ENCODE peak calls at places on chromosomes 13 and 19, in eight cellular contexts. One of them, this sample, is unnamed.

GRCh38 chr13:110815471-110816204 is 99.2 kb downstream of the ANKRD10 start:
- DNase-seq in HCT116: no peak
- DNase-seq in GM12892: no peak
- DNase-seq in HepG2: no peak
- DNase-seq in endothelial cell of umbilical vein: no peak
- DNase-seq in sigmoid colon: no peak
- DNase-seq in Panc1: no peak
- DNase-seq in K562: no peak
- DNase-seq in this sample: no peak

GRCh38 chr13:60162096-60162495 is 1.6 kb downstream of the DIAPH3 start:
- DNase-seq in endothelial cell of umbilical vein: peak; percentile 44
- DNase-seq in GM12892: no peak
- DNase-seq in HCT116: no peak
- DNase-seq in HepG2: no peak
- DNase-seq in K562: no peak
- DNase-seq in Panc1: no peak
- DNase-seq in sigmoid colon: no peak
- DNase-seq in this sample: no peak

GRCh38 chr13:23579072-23579885 is 9.1 kb downstream of the TNFRSF19 start:
- DNase-seq in HCT116: peak; percentile 54
- DNase-seq in endothelial cell of umbilical vein: peak; percentile 81
- DNase-seq in GM12892: peak; percentile 72
- DNase-seq in HepG2: peak; percentile 79
- DNase-seq in Panc1: no peak
- DNase-seq in K562: peak; percentile 79
- DNase-seq in sigmoid colon: peak; percentile 94
- DNase-seq in this sample: peak; percentile 91

GRCh38 chr13:31927219-31927653 is 104.3 kb upstream of the FRY start:
- DNase-seq in Panc1: no peak
- DNase-seq in sigmoid colon: no peak
- DNase-seq in HCT116: no peak
- DNase-seq in HepG2: peak; percentile 19
- DNase-seq in endothelial cell of umbilical vein: no peak
- DNase-seq in K562: no peak
- DNase-seq in GM12892: no peak
- DNase-seq in this sample: no peak

GRCh38 chr19:12939292-12939606 is 840 bp downstream of the CALR start:
- DNase-seq in sigmoid colon: peak; percentile 78
- DNase-seq in HCT116: no peak
- DNase-seq in endothelial cell of umbilical vein: no peak
- DNase-seq in HepG2: no peak
- DNase-seq in Panc1: no peak
- DNase-seq in K562: no peak
- DNase-seq in GM12892: no peak
- DNase-seq in this sample: no peak

GRCh38 chr19:42555801-42556200 is 27.5 kb upstream of the CEACAM1 start:
- DNase-seq in Panc1: no peak
- DNase-seq in HepG2: no peak
- DNase-seq in sigmoid colon: no peak
- DNase-seq in K562: no peak
- DNase-seq in endothelial cell of umbilical vein: no peak
- DNase-seq in GM12892: no peak
- DNase-seq in HCT116: no peak
- DNase-seq in this sample: no peak

GRCh38 chr13:79401259-79402071 is 4.6 kb downstream of the RBM26 start:
- DNase-seq in GM12892: no peak
- DNase-seq in endothelial cell of umbilical vein: peak; percentile 8
- DNase-seq in HCT116: no peak
- DNase-seq in Panc1: no peak
- DNase-seq in K562: peak; percentile 18
- DNase-seq in sigmoid colon: no peak
- DNase-seq in HepG2: no peak
- DNase-seq in this sample: no peak

GRCh38 chr19:14556662-14557188 is 15.1 kb downstream of the NDUFB7 start:
- DNase-seq in HepG2: peak; percentile 61
- DNase-seq in K562: peak; percentile 88
- DNase-seq in endothelial cell of umbilical vein: peak; percentile 79
- DNase-seq in sigmoid colon: peak; percentile 76
- DNase-seq in HCT116: peak; percentile 67
- DNase-seq in Panc1: no peak
- DNase-seq in GM12892: peak; percentile 95
- DNase-seq in this sample: peak; percentile 59

GRCh38 chr19:3985643-3986259 is 488 bp upstream of the EEF2 start:
- DNase-seq in K562: no peak
- DNase-seq in HepG2: no peak
- DNase-seq in sigmoid colon: no peak
- DNase-seq in GM12892: no peak
- DNase-seq in Panc1: no peak
- DNase-seq in HCT116: no peak
- DNase-seq in endothelial cell of umbilical vein: no peak
- DNase-seq in this sample: peak; percentile 16

GRCh38 chr13:76848596-76848995 is 37.6 kb downstream of the KCTD12 start:
- DNase-seq in endothelial cell of umbilical vein: no peak
- DNase-seq in HepG2: no peak
- DNase-seq in Panc1: no peak
- DNase-seq in sigmoid colon: peak; percentile 71
- DNase-seq in GM12892: no peak
- DNase-seq in HCT116: no peak
- DNase-seq in K562: no peak
- DNase-seq in this sample: no peak

GRCh38 chr13:110125157-110125556 is 181.8 kb downstream of the COL4A1 start:
- DNase-seq in GM12892: no peak
- DNase-seq in sigmoid colon: no peak
- DNase-seq in HepG2: no peak
- DNase-seq in endothelial cell of umbilical vein: no peak
- DNase-seq in Panc1: no peak
- DNase-seq in K562: no peak
- DNase-seq in HCT116: no peak
- DNase-seq in this sample: no peak

GRCh38 chr13:43784491-43784890 is 2.3 kb downstream of the ENOX1 start:
- DNase-seq in HepG2: no peak
- DNase-seq in HCT116: no peak
- DNase-seq in Panc1: no peak
- DNase-seq in sigmoid colon: no peak
- DNase-seq in endothelial cell of umbilical vein: no peak
- DNase-seq in GM12892: no peak
- DNase-seq in K562: no peak
- DNase-seq in this sample: no peak

GRCh38 chr13:46181799-46182490 is at the start of gene LCP1:
- DNase-seq in sigmoid colon: no peak
- DNase-seq in HepG2: no peak
- DNase-seq in Panc1: no peak
- DNase-seq in HCT116: no peak
- DNase-seq in endothelial cell of umbilical vein: no peak
- DNase-seq in GM12892: no peak
- DNase-seq in K562: peak; percentile 79
- DNase-seq in this sample: peak; percentile 39

GRCh38 chr13:32791545-32792172 is 205.4 kb downstream of the PDS5B start:
- DNase-seq in Panc1: no peak
- DNase-seq in sigmoid colon: no peak
- DNase-seq in HepG2: peak; percentile 30
- DNase-seq in K562: no peak
- DNase-seq in GM12892: peak; percentile 13
- DNase-seq in HCT116: no peak
- DNase-seq in endothelial cell of umbilical vein: no peak
- DNase-seq in this sample: no peak

GRCh38 chr13:42681394-42681793 is 100.0 kb upstream of the FAM216B start:
- DNase-seq in endothelial cell of umbilical vein: no peak
- DNase-seq in sigmoid colon: no peak
- DNase-seq in HepG2: no peak
- DNase-seq in HCT116: no peak
- DNase-seq in GM12892: no peak
- DNase-seq in K562: no peak
- DNase-seq in Panc1: no peak
- DNase-seq in this sample: no peak

GRCh38 chr13:42685762-42686560 is 95.4 kb upstream of the FAM216B start:
- DNase-seq in HepG2: no peak
- DNase-seq in endothelial cell of umbilical vein: no peak
- DNase-seq in K562: no peak
- DNase-seq in sigmoid colon: no peak
- DNase-seq in GM12892: no peak
- DNase-seq in HCT116: no peak
- DNase-seq in Panc1: no peak
- DNase-seq in this sample: no peak

GRCh38 chr13:42680748-42681147 is 100.6 kb upstream of the FAM216B start:
- DNase-seq in GM12892: no peak
- DNase-seq in K562: no peak
- DNase-seq in Panc1: no peak
- DNase-seq in sigmoid colon: no peak
- DNase-seq in endothelial cell of umbilical vein: no peak
- DNase-seq in HepG2: no peak
- DNase-seq in HCT116: no peak
- DNase-seq in this sample: no peak

GRCh38 chr13:42684226-42684625 is 97.2 kb upstream of the FAM216B start:
- DNase-seq in endothelial cell of umbilical vein: no peak
- DNase-seq in sigmoid colon: no peak
- DNase-seq in HepG2: no peak
- DNase-seq in K562: no peak
- DNase-seq in Panc1: no peak
- DNase-seq in GM12892: no peak
- DNase-seq in HCT116: no peak
- DNase-seq in this sample: no peak
- TF ChIP-seq POLR2AphosphoS5 in endothelial cell of umbilical vein: no peak
- TF ChIP-seq POLR2AphosphoS5 in sigmoid colon: no peak
- TF ChIP-seq POLR2AphosphoS5 in HepG2: no peak
- TF ChIP-seq POLR2AphosphoS5 in K562: no peak
- TF ChIP-seq POLR2AphosphoS5 in Panc1: no peak
- TF ChIP-seq POLR2AphosphoS5 in GM12892: no peak
- TF ChIP-seq POLR2AphosphoS5 in HCT116: no peak
- TF ChIP-seq POLR2AphosphoS5 in this sample: no peak

GRCh38 chr19:29248332-29248844 is 35.4 kb upstream of the UQCRFS1 start:
- DNase-seq in endothelial cell of umbilical vein: no peak
- DNase-seq in Panc1: no peak
- DNase-seq in sigmoid colon: no peak
- DNase-seq in K562: no peak
- DNase-seq in HCT116: no peak
- DNase-seq in HepG2: no peak
- DNase-seq in GM12892: no peak
- DNase-seq in this sample: no peak

GRCh38 chr19:29241324-29241723 is 28.4 kb upstream of the UQCRFS1 start:
- DNase-seq in Panc1: no peak
- DNase-seq in K562: no peak
- DNase-seq in HCT116: no peak
- DNase-seq in endothelial cell of umbilical vein: no peak
- DNase-seq in sigmoid colon: no peak
- DNase-seq in GM12892: no peak
- DNase-seq in HepG2: no peak
- DNase-seq in this sample: no peak

GRCh38 chr19:29247912-29248311 is 35.0 kb upstream of the UQCRFS1 start:
- DNase-seq in sigmoid colon: no peak
- DNase-seq in Panc1: no peak
- DNase-seq in HepG2: no peak
- DNase-seq in K562: no peak
- DNase-seq in GM12892: no peak
- DNase-seq in HCT116: no peak
- DNase-seq in endothelial cell of umbilical vein: no peak
- DNase-seq in this sample: no peak

GRCh38 chr19:29247051-29247450 is 34.1 kb upstream of the UQCRFS1 start:
- DNase-seq in HepG2: no peak
- DNase-seq in Panc1: no peak
- DNase-seq in endothelial cell of umbilical vein: no peak
- DNase-seq in GM12892: no peak
- DNase-seq in HCT116: no peak
- DNase-seq in sigmoid colon: no peak
- DNase-seq in K562: no peak
- DNase-seq in this sample: no peak

GRCh38 chr19:29245221-29245620 is 32.3 kb upstream of the UQCRFS1 start:
- DNase-seq in HepG2: no peak
- DNase-seq in K562: no peak
- DNase-seq in Panc1: no peak
- DNase-seq in HCT116: no peak
- DNase-seq in GM12892: no peak
- DNase-seq in sigmoid colon: no peak
- DNase-seq in endothelial cell of umbilical vein: no peak
- DNase-seq in this sample: no peak
- TF ChIP-seq POLR2AphosphoS5 in HepG2: no peak
- TF ChIP-seq POLR2AphosphoS5 in K562: no peak
- TF ChIP-seq POLR2AphosphoS5 in Panc1: no peak
- TF ChIP-seq POLR2AphosphoS5 in HCT116: no peak
- TF ChIP-seq POLR2AphosphoS5 in GM12892: no peak
- TF ChIP-seq POLR2AphosphoS5 in sigmoid colon: no peak
- TF ChIP-seq POLR2AphosphoS5 in endothelial cell of umbilical vein: no peak
- TF ChIP-seq POLR2AphosphoS5 in this sample: no peak

DNA sequence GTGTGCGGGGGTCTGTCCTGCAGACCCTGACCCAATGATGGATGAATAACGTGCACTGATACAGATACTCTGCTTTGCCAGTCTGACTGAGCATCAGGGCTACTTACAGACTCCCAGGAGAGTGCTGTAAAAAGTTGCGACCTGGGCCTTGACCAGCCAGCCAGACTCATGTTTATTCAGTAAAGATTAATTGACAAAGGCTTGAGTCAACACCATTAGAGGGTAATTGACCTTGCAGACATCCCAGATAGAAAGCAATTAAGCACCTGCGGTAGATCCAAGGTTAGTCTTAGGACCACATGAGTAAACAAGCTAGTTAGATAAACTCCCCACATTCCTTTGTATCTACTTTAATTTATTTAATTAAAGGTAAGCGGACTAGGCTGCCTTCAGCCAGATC is 10.4 kb downstream of the NUDT19 start:
- DNase-seq in HepG2: peak; percentile 62
- DNase-seq in Panc1: no peak
- DNase-seq in endothelial cell of umbilical vein: no peak
- DNase-seq in HCT116: no peak
- DNase-seq in sigmoid colon: no peak
- DNase-seq in K562: no peak
- DNase-seq in GM12892: no peak
- DNase-seq in this sample: no peak
- TF ChIP-seq POLR2AphosphoS5 in HepG2: no peak
- TF ChIP-seq POLR2AphosphoS5 in Panc1: no peak
- TF ChIP-seq POLR2AphosphoS5 in endothelial cell of umbilical vein: no peak
- TF ChIP-seq POLR2AphosphoS5 in HCT116: no peak
- TF ChIP-seq POLR2AphosphoS5 in sigmoid colon: no peak
- TF ChIP-seq POLR2AphosphoS5 in K562: no peak
- TF ChIP-seq POLR2AphosphoS5 in GM12892: no peak
- TF ChIP-seq POLR2AphosphoS5 in this sample: no peak

DNA sequence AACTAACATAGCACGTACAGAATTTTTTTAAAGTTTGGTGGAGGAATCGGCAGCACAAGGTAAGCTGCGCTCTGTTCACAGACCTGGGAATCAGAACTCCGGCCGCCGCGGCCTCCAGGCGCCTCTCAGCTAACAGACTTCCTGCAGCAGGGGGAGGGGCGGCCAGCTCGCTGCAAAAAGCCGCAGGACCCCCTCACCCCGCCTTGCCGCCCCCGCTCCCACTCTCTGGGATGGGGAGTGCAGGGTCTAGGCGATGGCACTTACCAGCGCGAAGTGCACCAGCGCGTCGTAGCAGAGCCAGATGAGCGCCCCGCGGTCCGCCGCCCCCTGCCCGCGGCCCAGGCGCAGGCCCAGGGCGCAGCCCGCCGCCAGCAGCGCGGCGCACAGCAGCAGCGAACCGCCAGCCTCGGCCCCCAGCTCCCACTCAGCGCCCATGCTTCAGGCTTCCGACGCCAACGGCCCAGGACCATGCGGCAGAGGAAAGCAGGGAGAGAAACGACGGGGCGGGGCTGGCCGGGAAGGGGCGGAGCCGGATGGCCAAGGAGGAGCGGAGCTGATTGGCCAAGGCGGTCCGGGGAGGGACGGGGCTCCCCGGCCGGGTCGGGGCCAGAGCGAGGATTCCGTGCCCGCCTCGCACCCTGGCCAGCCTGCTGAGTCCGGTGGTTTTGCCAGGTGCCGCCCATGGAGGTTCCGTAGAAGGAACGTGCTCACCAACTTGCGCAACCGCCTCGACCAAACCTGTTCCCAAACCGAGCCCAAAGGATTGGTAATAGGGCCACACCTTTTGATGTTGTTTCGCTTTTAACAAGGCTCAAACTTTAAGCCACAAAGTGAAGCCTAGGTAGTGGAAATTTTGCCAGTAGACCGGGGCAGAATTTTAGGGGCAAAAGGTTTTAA is at the start of gene EBPL:
- DNase-seq in K562: peak; percentile 92
- DNase-seq in GM12892: peak; percentile 93
- DNase-seq in HepG2: peak; percentile 86
- DNase-seq in HCT116: peak; percentile 78
- DNase-seq in endothelial cell of umbilical vein: peak; percentile 92
- DNase-seq in sigmoid colon: peak; percentile 96
- DNase-seq in Panc1: no peak
- DNase-seq in this sample: peak; percentile 90
- TF ChIP-seq POLR2AphosphoS5 in K562: peak; percentile 43
- TF ChIP-seq POLR2AphosphoS5 in GM12892: no peak
- TF ChIP-seq POLR2AphosphoS5 in HepG2: peak; percentile 83
- TF ChIP-seq POLR2AphosphoS5 in HCT116: peak; percentile 79
- TF ChIP-seq POLR2AphosphoS5 in endothelial cell of umbilical vein: peak; percentile 77
- TF ChIP-seq POLR2AphosphoS5 in sigmoid colon: peak; percentile 64
- TF ChIP-seq POLR2AphosphoS5 in Panc1: peak; percentile 44
- TF ChIP-seq POLR2AphosphoS5 in this sample: peak; percentile 68

This sample was measured in breast epithelium.